ENCODE peak calls at places on chromosomes 3 and 15, in six cellular contexts. One of them, this sample, is unnamed.

GRCh38 chr3:172260381-172260780 is 187.9 kb downstream of the GHSR start:
- DNase-seq in cardiac muscle cell: no peak
- DNase-seq in lower lobe of right lung: no peak
- DNase-seq in hepatocyte: no peak
- DNase-seq in caudate nucleus: no peak
- DNase-seq in pancreas: no peak
- DNase-seq in this sample: no peak

GRCh38 chr3:71486831-71487230 is 96.7 kb downstream of the FOXP1 start:
- DNase-seq in cardiac muscle cell: no peak
- DNase-seq in pancreas: no peak
- DNase-seq in caudate nucleus: no peak
- DNase-seq in lower lobe of right lung: no peak
- DNase-seq in hepatocyte: no peak
- DNase-seq in this sample: no peak

GRCh38 chr3:147360936-147361670 is 45.2 kb downstream of the ZIC4 start:
- DNase-seq in pancreas: no peak
- DNase-seq in cardiac muscle cell: no peak
- DNase-seq in caudate nucleus: no peak
- DNase-seq in hepatocyte: peak
- DNase-seq in lower lobe of right lung: no peak
- DNase-seq in this sample: no peak

GRCh38 chr3:62370112-62371031 is 3.0 kb downstream of the FEZF2 start:
- DNase-seq in pancreas: no peak
- DNase-seq in caudate nucleus: no peak
- DNase-seq in lower lobe of right lung: no peak
- DNase-seq in hepatocyte: no peak
- DNase-seq in cardiac muscle cell: peak
- DNase-seq in this sample: no peak

GRCh38 chr3:58116161-58116955 is 94.4 kb downstream of the DNASE1L3 start:
- DNase-seq in caudate nucleus: no peak
- DNase-seq in pancreas: no peak
- DNase-seq in hepatocyte: no peak
- DNase-seq in lower lobe of right lung: no peak
- DNase-seq in cardiac muscle cell: no peak
- DNase-seq in this sample: no peak

GRCh38 chr3:57143886-57144459 is 21.2 kb downstream of the IL17RD start:
- DNase-seq in caudate nucleus: no peak
- DNase-seq in hepatocyte: no peak
- DNase-seq in cardiac muscle cell: peak
- DNase-seq in lower lobe of right lung: no peak
- DNase-seq in pancreas: no peak
- DNase-seq in this sample: no peak

GRCh38 chr3:14477311-14477935 is 62.7 kb downstream of the GRIP2 start:
- DNase-seq in cardiac muscle cell: no peak
- DNase-seq in caudate nucleus: no peak
- DNase-seq in lower lobe of right lung: peak
- DNase-seq in hepatocyte: no peak
- DNase-seq in pancreas: no peak
- DNase-seq in this sample: no peak

GRCh38 chr3:22495826-22496225 is 707.3 kb upstream of the UBE2E2 start:
- DNase-seq in hepatocyte: no peak
- DNase-seq in pancreas: no peak
- DNase-seq in lower lobe of right lung: no peak
- DNase-seq in cardiac muscle cell: no peak
- DNase-seq in caudate nucleus: no peak
- DNase-seq in this sample: no peak

GRCh38 chr3:45329779-45330305 is 58.5 kb upstream of the LARS2 start:
- DNase-seq in caudate nucleus: no peak
- DNase-seq in pancreas: no peak
- DNase-seq in hepatocyte: no peak
- DNase-seq in lower lobe of right lung: no peak
- DNase-seq in cardiac muscle cell: no peak
- DNase-seq in this sample: no peak

GRCh38 chr3:180062771-180063170 is 26.0 kb upstream of the PEX5L start:
- DNase-seq in pancreas: no peak
- DNase-seq in cardiac muscle cell: no peak
- DNase-seq in caudate nucleus: no peak
- DNase-seq in hepatocyte: no peak
- DNase-seq in lower lobe of right lung: no peak
- DNase-seq in this sample: no peak

GRCh38 chr3:128081226-128081625 is 29.0 kb downstream of the SEC61A1 start:
- DNase-seq in lower lobe of right lung: no peak
- DNase-seq in pancreas: no peak
- DNase-seq in cardiac muscle cell: no peak
- DNase-seq in hepatocyte: no peak
- DNase-seq in caudate nucleus: no peak
- DNase-seq in this sample: no peak

GRCh38 chr15:100729461-100729860 is 127.1 kb downstream of the ASB7 start:
- DNase-seq in cardiac muscle cell: no peak
- DNase-seq in lower lobe of right lung: no peak
- DNase-seq in caudate nucleus: no peak
- DNase-seq in hepatocyte: no peak
- DNase-seq in pancreas: no peak
- DNase-seq in this sample: no peak

GRCh38 chr15:98914626-98915025 is 93.0 kb downstream of the PGPEP1L start:
- DNase-seq in caudate nucleus: no peak
- DNase-seq in pancreas: no peak
- DNase-seq in hepatocyte: no peak
- DNase-seq in lower lobe of right lung: no peak
- DNase-seq in cardiac muscle cell: no peak
- DNase-seq in this sample: no peak

GRCh38 chr3:145776782-145777408 is 384.1 kb downstream of the PLOD2 start:
- DNase-seq in hepatocyte: peak
- DNase-seq in caudate nucleus: peak
- DNase-seq in lower lobe of right lung: no peak
- DNase-seq in pancreas: peak
- DNase-seq in cardiac muscle cell: peak
- DNase-seq in this sample: no peak

GRCh38 chr3:65291448-65292091 is 603.8 kb upstream of the ADAMTS9 start:
- DNase-seq in caudate nucleus: no peak
- DNase-seq in lower lobe of right lung: no peak
- DNase-seq in hepatocyte: no peak
- DNase-seq in cardiac muscle cell: no peak
- DNase-seq in pancreas: peak
- DNase-seq in this sample: no peak

GRCh38 chr3:152232001-152232400 is 36.7 kb upstream of the MBNL1 start:
- DNase-seq in caudate nucleus: no peak
- DNase-seq in lower lobe of right lung: no peak
- DNase-seq in pancreas: no peak
- DNase-seq in hepatocyte: no peak
- DNase-seq in cardiac muscle cell: no peak
- DNase-seq in this sample: no peak

GRCh38 chr15:60674704-60675405 is 195.9 kb upstream of the ICE2 start:
- DNase-seq in caudate nucleus: no peak
- DNase-seq in cardiac muscle cell: no peak
- DNase-seq in hepatocyte: no peak
- DNase-seq in lower lobe of right lung: no peak
- DNase-seq in pancreas: no peak
- DNase-seq in this sample: no peak

GRCh38 chr15:76398702-76399101 is 62.1 kb downstream of the ISL2 start:
- DNase-seq in caudate nucleus: no peak
- DNase-seq in hepatocyte: no peak
- DNase-seq in cardiac muscle cell: no peak
- DNase-seq in pancreas: no peak
- DNase-seq in lower lobe of right lung: no peak
- DNase-seq in this sample: no peak

GRCh38 chr3:52056521-52056967 is at the start of gene DUSP7:
- DNase-seq in pancreas: peak
- DNase-seq in caudate nucleus: peak
- DNase-seq in hepatocyte: peak
- DNase-seq in cardiac muscle cell: peak
- DNase-seq in lower lobe of right lung: peak
- DNase-seq in this sample: no peak

GRCh38 chr3:123780656-123781055 is 103.5 kb downstream of the MYLK start:
- DNase-seq in lower lobe of right lung: no peak
- DNase-seq in pancreas: no peak
- DNase-seq in hepatocyte: no peak
- DNase-seq in caudate nucleus: no peak
- DNase-seq in cardiac muscle cell: no peak
- DNase-seq in this sample: no peak
- H3K27ac ChIP-seq in lower lobe of right lung: no peak
- H3K27ac ChIP-seq in pancreas: no peak
- H3K27ac ChIP-seq in hepatocyte: no peak
- H3K27ac ChIP-seq in caudate nucleus: no peak
- H3K27ac ChIP-seq in cardiac muscle cell: no peak
- H3K27ac ChIP-seq in this sample: no peak

GRCh38 chr15:40877691-40878090 is 3.7 kb upstream of the RHOV start:
- DNase-seq in caudate nucleus: no peak
- DNase-seq in hepatocyte: no peak
- DNase-seq in cardiac muscle cell: no peak
- DNase-seq in lower lobe of right lung: no peak
- DNase-seq in pancreas: no peak
- DNase-seq in this sample: no peak

GRCh38 chr15:40872791-40873526 is 1.1 kb downstream of the RHOV start:
- DNase-seq in hepatocyte: no peak
- DNase-seq in cardiac muscle cell: no peak
- DNase-seq in lower lobe of right lung: no peak
- DNase-seq in caudate nucleus: no peak
- DNase-seq in pancreas: peak
- DNase-seq in this sample: no peak

GRCh38 chr15:40878785-40879184 is 4.8 kb upstream of the RHOV start:
- DNase-seq in hepatocyte: peak
- DNase-seq in pancreas: no peak
- DNase-seq in cardiac muscle cell: no peak
- DNase-seq in lower lobe of right lung: no peak
- DNase-seq in caudate nucleus: no peak
- DNase-seq in this sample: no peak

GRCh38 chr15:40873625-40874561 is at the start of gene RHOV:
- DNase-seq in hepatocyte: peak
- DNase-seq in caudate nucleus: peak
- DNase-seq in pancreas: peak
- DNase-seq in lower lobe of right lung: peak
- DNase-seq in cardiac muscle cell: peak
- DNase-seq in this sample: peak

DNA sequence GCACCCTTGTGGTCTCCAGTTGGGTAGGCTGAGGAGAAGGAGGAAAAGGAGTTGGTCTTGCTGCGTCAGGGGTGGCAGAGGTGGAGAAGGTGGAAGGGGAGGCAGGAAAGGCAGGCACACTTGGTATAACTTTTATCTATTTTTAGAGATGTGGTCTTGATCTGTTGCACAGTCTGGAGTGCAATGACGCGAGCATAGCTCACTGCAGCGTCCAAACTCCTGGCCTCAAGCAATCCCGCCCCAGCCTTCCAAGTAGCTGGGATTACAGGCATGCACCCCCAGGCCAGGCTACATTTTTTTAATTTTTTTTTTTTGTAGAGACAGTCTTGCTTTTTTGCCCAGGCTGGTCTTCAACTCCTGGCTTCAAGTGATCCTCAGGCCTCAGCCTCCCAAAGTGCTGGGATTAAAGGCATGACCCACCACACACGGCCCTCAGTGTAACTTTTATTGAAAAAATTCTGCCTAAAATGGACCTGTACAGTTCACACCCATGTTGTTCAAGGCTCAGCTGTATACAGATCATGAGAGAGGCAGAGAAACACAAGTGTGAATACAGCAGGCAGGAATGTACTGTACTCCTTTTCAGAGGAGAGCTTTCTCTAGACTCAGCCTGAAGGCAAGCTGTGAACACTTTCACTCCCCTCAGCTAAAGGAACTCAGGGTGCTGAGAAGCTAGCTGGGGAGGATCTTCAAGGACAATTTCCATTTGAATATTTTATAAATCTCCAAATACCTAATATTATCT is 2.1 kb upstream of the RHOV start:
- DNase-seq in lower lobe of right lung: no peak
- DNase-seq in cardiac muscle cell: no peak
- DNase-seq in hepatocyte: no peak
- DNase-seq in pancreas: no peak
- DNase-seq in caudate nucleus: no peak
- DNase-seq in this sample: no peak
- H3K27ac ChIP-seq in lower lobe of right lung: no peak
- H3K27ac ChIP-seq in cardiac muscle cell: no peak
- H3K27ac ChIP-seq in hepatocyte: no peak
- H3K27ac ChIP-seq in pancreas: no peak
- H3K27ac ChIP-seq in caudate nucleus: no peak
- H3K27ac ChIP-seq in this sample: no peak

DNA sequence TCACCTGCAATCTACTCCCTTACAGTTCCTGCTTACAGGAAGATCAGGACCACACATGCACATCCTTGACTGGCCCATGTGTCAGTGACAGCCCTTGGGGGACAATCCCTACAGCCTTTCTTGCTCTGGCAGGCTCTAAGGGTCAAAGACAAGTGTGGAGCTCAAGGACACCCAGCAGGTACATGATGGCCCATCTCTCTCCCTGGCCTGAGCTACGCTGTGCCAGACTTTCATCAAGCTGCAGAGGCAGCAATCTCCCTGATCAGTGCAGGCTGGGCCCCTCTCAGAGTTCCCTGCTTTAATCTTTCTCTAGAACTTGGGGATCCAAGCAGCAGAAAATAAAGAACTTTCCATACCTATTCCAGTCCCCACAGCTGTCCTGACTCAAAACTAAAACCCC is 2.6 kb downstream of the SEMA7A start:
- DNase-seq in cardiac muscle cell: no peak
- DNase-seq in hepatocyte: no peak
- DNase-seq in pancreas: no peak
- DNase-seq in caudate nucleus: no peak
- DNase-seq in lower lobe of right lung: no peak
- DNase-seq in this sample: no peak
- H3K27ac ChIP-seq in cardiac muscle cell: no peak
- H3K27ac ChIP-seq in hepatocyte: no peak
- H3K27ac ChIP-seq in pancreas: no peak
- H3K27ac ChIP-seq in caudate nucleus: no peak
- H3K27ac ChIP-seq in lower lobe of right lung: no peak
- H3K27ac ChIP-seq in this sample: peak

GRCh38 chr3:125125822-125126245 is 70.0 kb upstream of the HEG1 start:
- DNase-seq in pancreas: no peak
- DNase-seq in caudate nucleus: no peak
- DNase-seq in lower lobe of right lung: no peak
- DNase-seq in hepatocyte: peak
- DNase-seq in cardiac muscle cell: no peak
- DNase-seq in this sample: no peak

GRCh38 chr3:125128861-125129501 is 73.2 kb upstream of the HEG1 start:
- DNase-seq in cardiac muscle cell: no peak
- DNase-seq in pancreas: no peak
- DNase-seq in caudate nucleus: no peak
- DNase-seq in hepatocyte: peak
- DNase-seq in lower lobe of right lung: peak
- DNase-seq in this sample: no peak

GRCh38 chr3:125126323-125126722 is 70.5 kb upstream of the HEG1 start:
- DNase-seq in pancreas: no peak
- DNase-seq in caudate nucleus: no peak
- DNase-seq in hepatocyte: no peak
- DNase-seq in cardiac muscle cell: no peak
- DNase-seq in lower lobe of right lung: no peak
- DNase-seq in this sample: no peak

GRCh38 chr3:125132815-125133214 is 77.0 kb upstream of the HEG1 start:
- DNase-seq in cardiac muscle cell: no peak
- DNase-seq in lower lobe of right lung: no peak
- DNase-seq in pancreas: no peak
- DNase-seq in hepatocyte: no peak
- DNase-seq in caudate nucleus: no peak
- DNase-seq in this sample: no peak

DNA sequence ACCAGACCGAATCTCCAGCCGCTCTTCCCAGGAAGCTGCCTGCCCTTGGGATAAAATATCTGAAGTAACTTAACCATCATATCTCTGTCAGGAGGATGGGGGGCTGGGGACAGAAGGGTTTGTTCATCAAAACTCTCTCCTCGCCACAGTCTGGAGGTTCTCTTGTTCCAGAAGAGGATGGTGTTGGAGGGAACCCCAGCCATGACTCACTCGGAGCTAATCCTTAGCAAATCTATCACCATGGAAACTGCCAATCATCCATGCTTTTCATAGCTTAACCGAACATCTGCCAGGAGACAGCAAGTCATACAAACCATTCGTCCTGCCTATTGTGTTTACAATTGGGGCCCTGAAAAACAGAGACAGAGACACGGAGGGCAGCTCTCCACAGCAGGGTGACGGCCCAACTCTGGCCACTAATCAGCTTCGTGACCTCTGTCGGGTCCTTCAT is 73.7 kb upstream of the HEG1 start:
- DNase-seq in hepatocyte: peak
- DNase-seq in pancreas: no peak
- DNase-seq in caudate nucleus: peak
- DNase-seq in lower lobe of right lung: no peak
- DNase-seq in cardiac muscle cell: no peak
- DNase-seq in this sample: no peak
- H3K27ac ChIP-seq in hepatocyte: peak
- H3K27ac ChIP-seq in pancreas: no peak
- H3K27ac ChIP-seq in caudate nucleus: peak
- H3K27ac ChIP-seq in lower lobe of right lung: peak
- H3K27ac ChIP-seq in cardiac muscle cell: peak
- H3K27ac ChIP-seq in this sample: no peak

This sample was measured in substantia nigra.